ENCODE peak calls at places on chromosomes 7 and 10, in ten cellular contexts. R is astrocyte of the spinal cord, X is right atrium auricular region, E is tibial artery, V is HL-60, I is esophagus muscularis mucosa, F is HepG2, O is Peyer's patch, A is fibroblast of lung, S is colonic mucosa. B is an unnamed sample.

GRCh38 chr10:12500406-12501303 is 151.3 kb downstream of the CAMK1D start:
- DNase-seq in R (peak), X (peak), E (no peak), V (no peak), I (no peak), F (no peak), O (no peak), A (no peak), S (peak), B (no peak)

GRCh38 chr10:118800920-118801319 is 46.1 kb upstream of the CACUL1 start:
- DNase-seq in R (peak), X (no peak), E (no peak), V (peak), I (no peak), F (peak), O (no peak), A (no peak), S (no peak), B (peak)

GRCh38 chr7:264541-265191 is 25.3 kb upstream of the FOXL3 start:
- DNase-seq in R (no peak), X (no peak), E (no peak), V (no peak), I (no peak), F (no peak), O (peak), A (no peak), S (peak), B (no peak)

GRCh38 chr7:158277219-158278141 is 310.1 kb downstream of the PTPRN2 start:
- DNase-seq in R (no peak), X (no peak), E (no peak), V (no peak), I (no peak), F (no peak), O (peak), A (no peak), S (no peak), B (peak)

GRCh38 chr7:44534087-44534486 is 7.0 kb downstream of the NPC1L1 start:
- DNase-seq in R (no peak), X (no peak), E (no peak), V (no peak), I (no peak), F (no peak), O (no peak), A (no peak), S (no peak), B (peak)

GRCh38 chr10:124917168-124917938 is 24.6 kb upstream of the ZRANB1 start:
- DNase-seq in R (peak), X (no peak), E (peak), V (no peak), I (no peak), F (peak), O (peak), A (peak), S (peak), B (peak)

GRCh38 chr7:129072410-129073063 is 17.6 kb upstream of the TNPO3 start:
- DNase-seq in R (no peak), X (peak), E (no peak), V (peak), I (no peak), F (peak), O (no peak), A (no peak), S (no peak), B (no peak)

GRCh38 chr7:47525066-47525623 is 56.8 kb downstream of the TNS3 start:
- DNase-seq in R (no peak), X (no peak), E (no peak), V (no peak), I (no peak), F (no peak), O (peak), A (no peak), S (no peak), B (no peak)

GRCh38 chr10:60031664-60032063 is 125.3 kb upstream of the CCDC6 start:
- DNase-seq in R (no peak), X (no peak), E (peak), V (peak), I (no peak), F (no peak), O (no peak), A (no peak), S (no peak), B (peak)

GRCh38 chr7:78095549-78095948 is 297.0 kb downstream of the PHTF2 start:
- DNase-seq in R (peak), X (no peak), E (no peak), V (no peak), I (no peak), F (no peak), O (no peak), A (peak), S (no peak), B (no peak)

GRCh38 chr10:79434223-79434687 is 11.2 kb downstream of the ZCCHC24 start:
- DNase-seq in R (peak), X (no peak), E (no peak), V (no peak), I (no peak), F (no peak), O (no peak), A (peak), S (no peak), B (no peak)

GRCh38 chr7:140698477-140698876 is 2.0 kb downstream of the NDUFB2 start:
- DNase-seq in R (no peak), X (no peak), E (no peak), V (no peak), I (no peak), F (no peak), O (no peak), A (no peak), S (no peak), B (no peak)

GRCh38 chr10:99372546-99373271 is 43.6 kb downstream of the CNNM1 start:
- DNase-seq in R (no peak), X (no peak), E (no peak), V (no peak), I (no peak), F (peak), O (no peak), A (no peak), S (no peak), B (no peak)

GRCh38 chr10:133528845-133529575 is 1.8 kb downstream of the CYP2E1 start:
- DNase-seq in R (no peak), X (no peak), E (no peak), V (peak), I (no peak), F (no peak), O (no peak), A (peak), S (no peak), B (no peak)

GRCh38 chr10:14397069-14397468 is 66.3 kb upstream of the FRMD4A start:
- DNase-seq in R (peak), X (peak), E (peak), V (no peak), I (no peak), F (no peak), O (no peak), A (peak), S (peak), B (peak)

GRCh38 chr10:95327367-95327766 is 36.6 kb upstream of the PDLIM1 start:
- DNase-seq in R (peak), X (no peak), E (peak), V (no peak), I (no peak), F (no peak), O (no peak), A (peak), S (no peak), B (no peak)

GRCh38 chr10:50740351-50740688 is 584 bp downstream of the ASAH2B start:
- DNase-seq in R (peak), X (no peak), E (no peak), V (no peak), I (no peak), F (peak), O (no peak), A (peak), S (no peak), B (no peak)

GRCh38 chr7:30929686-30930085 is 18.0 kb downstream of the AQP1 start:
- DNase-seq in R (no peak), X (no peak), E (no peak), V (no peak), I (peak), F (no peak), O (no peak), A (no peak), S (peak), B (peak)

GRCh38 chr10:129107525-129107924 is 359.5 kb upstream of the MGMT start:
- DNase-seq in R (no peak), X (peak), E (no peak), V (no peak), I (peak), F (no peak), O (no peak), A (no peak), S (no peak), B (no peak)

GRCh38 chr7:44796034-44796503 is 412 bp upstream of the PPIA start:
- DNase-seq in R (peak), X (no peak), E (no peak), V (no peak), I (no peak), F (peak), O (no peak), A (peak), S (no peak), B (no peak)

GRCh38 chr7:148882668-148883232 is 1.3 kb downstream of the EZH2 start:
- DNase-seq in R (peak), X (no peak), E (no peak), V (no peak), I (no peak), F (no peak), O (no peak), A (peak), S (peak), B (no peak)

GRCh38 chr10:95525033-95525418 is 36.1 kb downstream of the SORBS1 start:
- DNase-seq in R (no peak), X (no peak), E (no peak), V (no peak), I (no peak), F (no peak), O (no peak), A (no peak), S (no peak), B (no peak)

GRCh38 chr10:101817542-101818118 is 614 bp downstream of the OGA start:
- DNase-seq in R (peak), X (peak), E (peak), V (no peak), I (peak), F (no peak), O (peak), A (peak), S (peak), B (peak)

GRCh38 chr7:87499494-87499893 is 24.0 kb upstream of the ABCB4 start:
- DNase-seq in R (no peak), X (no peak), E (no peak), V (no peak), I (no peak), F (no peak), O (no peak), A (no peak), S (no peak), B (no peak)

GRCh38 chr10:78471326-78471722 is 437.7 kb downstream of the RPS24 start:
- DNase-seq in R (no peak), X (no peak), E (no peak), V (no peak), I (no peak), F (no peak), O (no peak), A (no peak), S (peak), B (no peak)

GRCh38 chr10:34433241-34434076 is 381.6 kb downstream of the PARD3 start:
- DNase-seq in R (peak), X (no peak), E (no peak), V (no peak), I (no peak), F (no peak), O (no peak), A (peak), S (no peak), B (no peak)

GRCh38 chr7:80018941-80019808 is 115.5 kb upstream of the GNAI1 start:
- DNase-seq in R (peak), X (no peak), E (no peak), V (peak), I (no peak), F (peak), O (peak), A (peak), S (peak), B (no peak)

GRCh38 chr7:105336009-105336408 is 52.7 kb downstream of the SRPK2 start:
- DNase-seq in R (peak), X (no peak), E (no peak), V (no peak), I (no peak), F (no peak), O (no peak), A (no peak), S (no peak), B (no peak)

GRCh38 chr7:69502358-69502757 is 95.9 kb upstream of the AUTS2 start:
- DNase-seq in R (no peak), X (peak), E (no peak), V (no peak), I (no peak), F (no peak), O (no peak), A (no peak), S (no peak), B (no peak)

GRCh38 chr7:27179503-27180430 is 5.3 kb downstream of the HOXA11 start:
- DNase-seq in R (peak), X (no peak), E (peak), V (no peak), I (no peak), F (peak), O (peak), A (peak), S (peak), B (peak)

GRCh38 chr7:122532406-122533269 is 166.3 kb downstream of the RNF133 start:
- DNase-seq in R (peak), X (no peak), E (no peak), V (no peak), I (no peak), F (peak), O (no peak), A (no peak), S (no peak), B (no peak)

GRCh38 chr7:122525355-122525754 is 173.6 kb downstream of the RNF133 start:
- DNase-seq in R (no peak), X (no peak), E (no peak), V (no peak), I (no peak), F (no peak), O (no peak), A (no peak), S (no peak), B (no peak)

GRCh38 chr7:122528879-122529481 is 169.9 kb downstream of the RNF133 start:
- DNase-seq in R (peak), X (no peak), E (no peak), V (no peak), I (no peak), F (peak), O (no peak), A (peak), S (no peak), B (no peak)
- TF ChIP-seq CTCF in R (peak), X (peak), E (peak), V (no peak), I (peak), F (peak), O (peak), A (peak), S (peak), B (no peak)

GRCh38 chr7:106966121-106966520 is 78.4 kb upstream of the PRKAR2B start:
- DNase-seq in R (no peak), X (no peak), E (no peak), V (no peak), I (no peak), F (no peak), O (no peak), A (no peak), S (no peak), B (no peak)
- H3K4me3 ChIP-seq in R (no peak), X (no peak), E (no peak), V (no peak), I (no peak), F (no peak), O (no peak), A (no peak), S (no peak), B (no peak)

DNA sequence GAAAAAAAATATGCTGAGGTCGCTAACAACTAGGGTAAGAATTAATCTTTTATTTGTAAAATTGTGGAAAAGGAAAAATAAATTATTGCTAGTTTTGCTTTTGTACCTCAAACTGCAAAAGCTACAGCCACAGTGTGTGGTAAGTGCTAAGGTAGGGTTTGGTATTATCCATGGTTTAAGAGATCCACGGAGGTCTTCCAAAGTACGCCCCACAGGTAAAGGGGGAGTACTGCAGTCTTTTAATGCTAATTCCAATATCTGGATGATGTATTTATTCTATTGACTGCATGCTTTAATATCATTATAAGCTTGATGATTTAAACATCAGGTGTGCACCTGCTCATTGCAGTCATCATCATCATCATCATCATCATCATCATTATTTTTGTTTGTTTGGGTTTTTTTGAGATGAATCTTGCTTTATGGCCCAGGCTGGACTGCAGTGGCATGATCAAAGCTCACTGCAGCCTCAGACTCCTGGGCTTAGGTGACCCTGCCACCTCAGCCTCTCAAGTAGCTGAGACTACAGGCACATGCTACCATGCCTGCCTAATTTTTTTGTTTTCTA is 38.4 kb upstream of the BMS1 start:
- DNase-seq in R (no peak), X (no peak), E (no peak), V (no peak), I (peak), F (no peak), O (no peak), A (no peak), S (no peak), B (no peak)
- TF ChIP-seq CTCF in R (no peak), X (no peak), E (no peak), V (no peak), I (no peak), F (no peak), O (no peak), A (no peak), S (no peak), B (no peak)

GRCh38 chr7:43249808-43250145 is 137.3 kb downstream of the HECW1 start:
- DNase-seq in R (no peak), X (no peak), E (no peak), V (no peak), I (peak), F (no peak), O (no peak), A (no peak), S (no peak), B (no peak)

GRCh38 chr7:43248553-43248952 is 136.1 kb downstream of the HECW1 start:
- DNase-seq in R (no peak), X (no peak), E (no peak), V (no peak), I (no peak), F (no peak), O (no peak), A (no peak), S (no peak), B (no peak)

GRCh38 chr7:43247757-43248156 is 135.3 kb downstream of the HECW1 start:
- DNase-seq in R (no peak), X (no peak), E (no peak), V (no peak), I (no peak), F (no peak), O (no peak), A (no peak), S (no peak), B (no peak)

GRCh38 chr7:43244782-43245181 is 132.3 kb downstream of the HECW1 start:
- DNase-seq in R (no peak), X (no peak), E (no peak), V (no peak), I (no peak), F (no peak), O (no peak), A (no peak), S (no peak), B (no peak)

DNA sequence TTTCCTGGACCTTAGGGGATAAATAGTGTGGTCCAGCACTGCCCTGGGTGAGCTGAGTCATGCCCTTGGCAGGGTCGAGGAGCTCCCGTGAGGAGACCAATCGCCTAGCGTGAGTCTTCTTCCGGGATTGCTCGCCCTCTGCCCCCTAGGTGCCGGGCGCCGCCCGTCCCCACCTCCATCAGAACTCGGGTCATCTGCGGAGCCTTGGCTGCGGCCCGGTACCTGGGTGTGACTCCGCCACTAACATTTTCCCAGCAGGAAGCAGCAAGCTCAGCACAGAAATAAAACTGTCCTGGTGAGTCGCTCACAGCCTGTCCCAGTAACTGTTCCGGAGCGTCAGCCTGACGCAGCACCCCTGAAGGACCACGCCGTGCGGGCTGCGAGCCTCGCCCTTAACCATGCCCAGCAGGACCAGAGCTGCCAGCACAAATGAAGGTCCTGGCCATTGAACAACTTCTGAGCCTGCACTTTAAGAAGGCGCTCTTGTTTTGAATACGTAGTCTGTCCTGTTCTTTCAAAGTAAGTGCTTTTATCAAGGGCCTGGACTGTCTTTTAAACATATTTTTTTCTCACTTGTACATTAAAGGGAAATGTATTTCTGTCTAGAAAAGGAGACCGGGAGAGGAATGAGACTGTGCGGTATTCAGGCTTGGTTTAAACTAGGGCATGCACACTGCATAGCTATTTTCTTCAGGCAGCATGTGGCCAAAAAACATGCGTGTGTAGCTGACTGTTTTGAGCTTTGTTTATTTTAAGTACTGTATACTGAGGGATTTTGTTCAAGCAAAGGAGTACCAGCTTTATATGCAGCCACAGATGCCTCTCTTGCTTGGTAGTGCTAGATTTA is 136.7 kb downstream of the HECW1 start:
- DNase-seq in R (peak), X (no peak), E (no peak), V (no peak), I (peak), F (no peak), O (peak), A (peak), S (peak), B (no peak)
- H3K4me3 ChIP-seq in R (peak), X (no peak), E (no peak), V (no peak), I (peak), F (no peak), O (no peak), A (peak), S (peak), B (no peak)

GRCh38 chr10:130336612-130337304 is 200.6 kb downstream of the GLRX3 start:
- DNase-seq in R (no peak), X (peak), E (no peak), V (no peak), I (no peak), F (no peak), O (no peak), A (no peak), S (no peak), B (no peak)
- TF ChIP-seq CTCF in R (no peak), X (no peak), E (no peak), V (no peak), I (no peak), F (peak), O (no peak), A (no peak), S (no peak), B (no peak)

GRCh38 chr10:5970066-5970465 is 7.3 kb downstream of the IL15RA start:
- DNase-seq in R (no peak), X (no peak), E (no peak), V (no peak), I (no peak), F (no peak), O (no peak), A (no peak), S (no peak), B (no peak)

GRCh38 chr10:5971886-5972285 is 5.5 kb downstream of the IL15RA start:
- DNase-seq in R (no peak), X (peak), E (no peak), V (no peak), I (peak), F (no peak), O (no peak), A (no peak), S (peak), B (no peak)

GRCh38 chr10:5973069-5973468 is 4.3 kb downstream of the IL15RA start:
- DNase-seq in R (no peak), X (no peak), E (no peak), V (no peak), I (no peak), F (no peak), O (no peak), A (no peak), S (peak), B (no peak)

GRCh38 chr10:5970527-5970926 is 6.8 kb downstream of the IL15RA start:
- DNase-seq in R (no peak), X (peak), E (no peak), V (no peak), I (no peak), F (no peak), O (no peak), A (no peak), S (peak), B (peak)

DNA sequence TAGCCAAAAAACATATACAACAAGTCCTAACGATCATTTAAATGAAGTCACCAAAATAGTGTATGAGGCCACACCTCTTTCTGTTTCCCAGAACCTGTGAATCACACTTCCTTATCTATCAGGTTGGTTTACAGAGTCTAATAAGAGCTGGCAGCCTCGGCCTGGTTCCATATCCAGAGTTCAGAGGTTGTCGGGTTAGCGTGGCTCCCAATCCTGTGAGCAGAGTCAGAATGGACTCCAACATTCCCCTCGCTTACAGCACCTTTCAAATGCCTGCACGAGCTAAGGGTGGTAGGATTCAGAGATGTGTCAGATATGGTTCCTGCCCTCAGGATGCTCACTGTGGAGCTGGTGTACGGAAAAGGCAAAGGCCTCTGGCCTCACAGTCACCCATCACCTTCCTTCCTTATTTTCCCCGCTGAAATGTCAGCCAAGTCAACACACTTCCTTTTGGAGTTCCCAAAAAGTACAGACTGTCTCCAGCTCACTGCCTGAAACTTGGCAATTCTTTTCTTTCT is 6.0 kb downstream of the IL15RA start:
- DNase-seq in R (peak), X (peak), E (no peak), V (no peak), I (peak), F (no peak), O (peak), A (peak), S (peak), B (peak)
- H3K4me3 ChIP-seq in R (no peak), X (no peak), E (no peak), V (no peak), I (no peak), F (no peak), O (no peak), A (no peak), S (no peak), B (no peak)

B was measured in lower leg skin.